ENCODE peak calls at places on chromosomes 11 and 22, in seven cellular contexts. One of them, this sample, is unnamed.
A peak's percentile ranks its signal among the peaks of the same experiment; 100 is the strongest.

GRCh38 chr22:37577957-37578356 is 1.9 kb downstream of the LGALS2 start:
- DNase-seq in GM23338: no peak
- DNase-seq in spleen: no peak
- DNase-seq in MM.1S: no peak
- DNase-seq in left ventricle myocardium inferior: no peak
- DNase-seq in CD8-positive, alpha-beta T cell: no peak
- DNase-seq in hepatocyte: no peak
- DNase-seq in this sample: no peak

GRCh38 chr11:117443269-117444186 is 115.9 kb downstream of the CEP164 start:
- DNase-seq in CD8-positive, alpha-beta T cell: no peak
- DNase-seq in spleen: peak; percentile 74
- DNase-seq in GM23338: peak; percentile 87
- DNase-seq in left ventricle myocardium inferior: peak; percentile 56
- DNase-seq in MM.1S: no peak
- DNase-seq in hepatocyte: peak; percentile 82
- DNase-seq in this sample: peak; percentile 27

GRCh38 chr11:79054636-79055035 is 386.2 kb downstream of the TENM4 start:
- DNase-seq in left ventricle myocardium inferior: no peak
- DNase-seq in GM23338: no peak
- DNase-seq in MM.1S: no peak
- DNase-seq in hepatocyte: no peak
- DNase-seq in CD8-positive, alpha-beta T cell: no peak
- DNase-seq in spleen: no peak
- DNase-seq in this sample: peak; percentile 30

GRCh38 chr11:15278129-15278528 is 163.4 kb downstream of the INSC start:
- DNase-seq in GM23338: no peak
- DNase-seq in left ventricle myocardium inferior: no peak
- DNase-seq in hepatocyte: peak; percentile 28
- DNase-seq in spleen: no peak
- DNase-seq in CD8-positive, alpha-beta T cell: no peak
- DNase-seq in MM.1S: no peak
- DNase-seq in this sample: no peak

GRCh38 chr11:122099345-122100045 is 16.5 kb downstream of the BLID start:
- DNase-seq in left ventricle myocardium inferior: no peak
- DNase-seq in hepatocyte: no peak
- DNase-seq in GM23338: no peak
- DNase-seq in CD8-positive, alpha-beta T cell: no peak
- DNase-seq in MM.1S: no peak
- DNase-seq in spleen: no peak
- DNase-seq in this sample: no peak

GRCh38 chr22:40294696-40295095 is 51.6 kb upstream of the ADSL start:
- DNase-seq in spleen: no peak
- DNase-seq in left ventricle myocardium inferior: no peak
- DNase-seq in GM23338: no peak
- DNase-seq in CD8-positive, alpha-beta T cell: no peak
- DNase-seq in MM.1S: no peak
- DNase-seq in hepatocyte: no peak
- DNase-seq in this sample: no peak

GRCh38 chr11:44207292-44207691 is 102.6 kb downstream of the ALX4 start:
- DNase-seq in GM23338: no peak
- DNase-seq in spleen: no peak
- DNase-seq in left ventricle myocardium inferior: no peak
- DNase-seq in hepatocyte: no peak
- DNase-seq in CD8-positive, alpha-beta T cell: no peak
- DNase-seq in MM.1S: no peak
- DNase-seq in this sample: no peak

GRCh38 chr22:49197986-49198704 is 629.5 kb downstream of the BRD1 start:
- DNase-seq in hepatocyte: no peak
- DNase-seq in MM.1S: no peak
- DNase-seq in CD8-positive, alpha-beta T cell: no peak
- DNase-seq in spleen: no peak
- DNase-seq in left ventricle myocardium inferior: no peak
- DNase-seq in GM23338: no peak
- DNase-seq in this sample: no peak

GRCh38 chr22:36374603-36375024 is 13.2 kb downstream of the MYH9 start:
- DNase-seq in left ventricle myocardium inferior: no peak
- DNase-seq in spleen: no peak
- DNase-seq in MM.1S: no peak
- DNase-seq in CD8-positive, alpha-beta T cell: no peak
- DNase-seq in GM23338: no peak
- DNase-seq in hepatocyte: no peak
- DNase-seq in this sample: peak; percentile 81

GRCh38 chr22:45878901-45879551 is 97.9 kb downstream of the WNT7B start:
- DNase-seq in GM23338: no peak
- DNase-seq in MM.1S: no peak
- DNase-seq in spleen: peak; percentile 50
- DNase-seq in left ventricle myocardium inferior: no peak
- DNase-seq in hepatocyte: no peak
- DNase-seq in CD8-positive, alpha-beta T cell: no peak
- DNase-seq in this sample: no peak

GRCh38 chr22:32132783-32133182 is 26.3 kb downstream of the C22orf42 start:
- DNase-seq in CD8-positive, alpha-beta T cell: no peak
- DNase-seq in hepatocyte: no peak
- DNase-seq in MM.1S: no peak
- DNase-seq in left ventricle myocardium inferior: no peak
- DNase-seq in GM23338: no peak
- DNase-seq in spleen: no peak
- DNase-seq in this sample: no peak

GRCh38 chr11:31817054-31817620 is 6.0 kb upstream of the PAX6 start:
- DNase-seq in spleen: peak; percentile 64
- DNase-seq in GM23338: peak; percentile 60
- DNase-seq in left ventricle myocardium inferior: no peak
- DNase-seq in CD8-positive, alpha-beta T cell: no peak
- DNase-seq in hepatocyte: no peak
- DNase-seq in MM.1S: no peak
- DNase-seq in this sample: no peak

GRCh38 chr22:16953206-16954059 is 54.6 kb downstream of the GAB4 start:
- DNase-seq in CD8-positive, alpha-beta T cell: no peak
- DNase-seq in GM23338: no peak
- DNase-seq in hepatocyte: no peak
- DNase-seq in MM.1S: no peak
- DNase-seq in spleen: no peak
- DNase-seq in left ventricle myocardium inferior: no peak
- DNase-seq in this sample: no peak

GRCh38 chr11:83713701-83714100 is 427.5 kb upstream of the CCDC90B start:
- DNase-seq in GM23338: no peak
- DNase-seq in left ventricle myocardium inferior: no peak
- DNase-seq in MM.1S: no peak
- DNase-seq in spleen: no peak
- DNase-seq in hepatocyte: peak; percentile 32
- DNase-seq in CD8-positive, alpha-beta T cell: no peak
- DNase-seq in this sample: no peak

DNA sequence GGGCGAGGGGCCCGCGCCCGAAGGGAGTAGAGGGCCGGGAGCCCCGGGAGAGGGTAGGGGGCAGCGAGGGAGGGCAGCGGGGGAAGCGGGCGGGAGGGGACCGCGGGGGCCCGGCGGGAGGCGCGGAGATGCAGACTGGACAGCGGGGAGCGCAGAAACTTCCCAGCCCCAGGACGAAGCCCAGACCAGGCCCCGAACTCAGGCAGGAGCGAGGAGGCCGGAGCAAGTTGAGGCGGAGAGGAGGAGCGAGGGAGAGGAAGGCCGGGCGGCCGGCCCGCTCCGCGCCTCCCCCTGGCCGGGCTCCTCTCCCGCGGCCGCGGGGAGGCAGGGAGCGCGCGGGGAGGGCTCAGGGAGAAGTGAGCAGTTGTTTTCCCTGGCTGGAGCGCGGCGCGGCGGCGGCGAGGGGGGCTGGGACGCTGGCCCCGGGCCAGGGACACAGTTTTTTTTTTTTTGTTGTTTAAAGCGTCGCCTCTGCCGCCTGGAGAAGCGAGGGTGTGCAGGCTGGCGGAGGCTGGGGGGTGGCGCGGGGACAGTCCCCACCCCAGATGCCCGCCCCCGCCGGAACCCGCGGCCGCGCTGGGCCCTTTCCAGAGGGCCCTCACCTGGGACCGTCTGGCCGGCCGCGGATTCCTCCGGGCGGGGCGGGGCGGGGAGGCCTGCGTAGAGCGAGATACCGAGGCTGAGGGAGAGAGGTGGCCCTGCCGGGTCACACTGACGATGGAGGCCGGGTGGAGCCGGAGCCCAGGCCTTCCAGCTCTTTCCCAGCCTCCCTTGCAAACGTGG is at the start of gene LTBP3:
- DNase-seq in hepatocyte: peak; percentile 89
- DNase-seq in GM23338: peak; percentile 80
- DNase-seq in CD8-positive, alpha-beta T cell: no peak
- DNase-seq in left ventricle myocardium inferior: peak; percentile 87
- DNase-seq in MM.1S: peak; percentile 42
- DNase-seq in spleen: peak; percentile 89
- DNase-seq in this sample: peak; percentile 65
- TF ChIP-seq CTCF in hepatocyte: no peak
- TF ChIP-seq CTCF in GM23338: no peak
- TF ChIP-seq CTCF in CD8-positive, alpha-beta T cell: no peak
- TF ChIP-seq CTCF in left ventricle myocardium inferior: peak; percentile 16
- TF ChIP-seq CTCF in MM.1S: no peak
- TF ChIP-seq CTCF in spleen: peak; percentile 8
- TF ChIP-seq CTCF in this sample: no peak

GRCh38 chr11:113655771-113656170 is 50.3 kb downstream of the TMPRSS5 start:
- DNase-seq in spleen: no peak
- DNase-seq in GM23338: no peak
- DNase-seq in left ventricle myocardium inferior: no peak
- DNase-seq in CD8-positive, alpha-beta T cell: no peak
- DNase-seq in hepatocyte: no peak
- DNase-seq in MM.1S: no peak
- DNase-seq in this sample: no peak
- H3K27ac ChIP-seq in spleen: no peak overlapping the region
- H3K27ac ChIP-seq in GM23338: no peak overlapping the region
- H3K27ac ChIP-seq in left ventricle myocardium inferior: no peak overlapping the region
- H3K27ac ChIP-seq in CD8-positive, alpha-beta T cell: no peak overlapping the region
- H3K27ac ChIP-seq in hepatocyte: no peak overlapping the region
- H3K27ac ChIP-seq in MM.1S: no peak overlapping the region
- H3K27ac ChIP-seq in this sample: no peak overlapping the region

DNA sequence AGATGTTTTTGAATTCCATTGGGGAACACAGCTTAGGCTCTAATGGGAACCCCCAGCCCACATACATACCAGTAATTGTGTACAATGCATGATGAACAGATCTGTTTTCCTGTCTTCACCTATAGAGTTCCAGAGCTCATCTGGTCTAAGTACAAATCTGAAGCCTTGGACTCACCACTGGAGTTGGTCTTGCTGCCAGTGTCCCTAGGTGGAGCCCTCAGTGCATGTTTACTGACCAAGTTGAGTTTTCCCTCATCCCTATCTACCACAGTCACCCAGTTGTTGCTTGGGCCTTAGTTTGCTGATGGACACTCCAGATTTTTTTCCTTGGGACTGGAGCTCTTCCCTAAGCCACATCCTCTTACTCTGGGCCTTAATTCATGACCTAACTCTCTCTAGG is 159.2 kb upstream of the DDI1 start:
- DNase-seq in CD8-positive, alpha-beta T cell: no peak
- DNase-seq in GM23338: no peak
- DNase-seq in hepatocyte: peak; percentile 13
- DNase-seq in MM.1S: no peak
- DNase-seq in spleen: no peak
- DNase-seq in left ventricle myocardium inferior: no peak
- DNase-seq in this sample: no peak
- TF ChIP-seq CTCF in CD8-positive, alpha-beta T cell: no peak
- TF ChIP-seq CTCF in GM23338: peak; percentile 36
- TF ChIP-seq CTCF in hepatocyte: peak; percentile 11
- TF ChIP-seq CTCF in MM.1S: peak; percentile 11
- TF ChIP-seq CTCF in spleen: no peak
- TF ChIP-seq CTCF in left ventricle myocardium inferior: no peak
- TF ChIP-seq CTCF in this sample: no peak

GRCh38 chr11:71482746-71483364 is 29.9 kb downstream of the NADSYN1 start:
- DNase-seq in MM.1S: no peak
- DNase-seq in spleen: peak; percentile 36
- DNase-seq in CD8-positive, alpha-beta T cell: no peak
- DNase-seq in GM23338: no peak
- DNase-seq in left ventricle myocardium inferior: no peak
- DNase-seq in hepatocyte: no peak
- DNase-seq in this sample: no peak

GRCh38 chr11:71482216-71482615 is 29.2 kb downstream of the NADSYN1 start:
- DNase-seq in GM23338: no peak
- DNase-seq in left ventricle myocardium inferior: no peak
- DNase-seq in hepatocyte: no peak
- DNase-seq in CD8-positive, alpha-beta T cell: no peak
- DNase-seq in MM.1S: no peak
- DNase-seq in spleen: peak; percentile 51
- DNase-seq in this sample: no peak

GRCh38 chr11:71483689-71484088 is 30.7 kb downstream of the NADSYN1 start:
- DNase-seq in GM23338: no peak
- DNase-seq in spleen: no peak
- DNase-seq in MM.1S: no peak
- DNase-seq in left ventricle myocardium inferior: no peak
- DNase-seq in hepatocyte: no peak
- DNase-seq in CD8-positive, alpha-beta T cell: no peak
- DNase-seq in this sample: no peak

GRCh38 chr11:71478216-71478840 is 25.3 kb downstream of the NADSYN1 start:
- DNase-seq in spleen: peak; percentile 68
- DNase-seq in MM.1S: no peak
- DNase-seq in GM23338: no peak
- DNase-seq in left ventricle myocardium inferior: no peak
- DNase-seq in hepatocyte: no peak
- DNase-seq in CD8-positive, alpha-beta T cell: no peak
- DNase-seq in this sample: no peak

DNA sequence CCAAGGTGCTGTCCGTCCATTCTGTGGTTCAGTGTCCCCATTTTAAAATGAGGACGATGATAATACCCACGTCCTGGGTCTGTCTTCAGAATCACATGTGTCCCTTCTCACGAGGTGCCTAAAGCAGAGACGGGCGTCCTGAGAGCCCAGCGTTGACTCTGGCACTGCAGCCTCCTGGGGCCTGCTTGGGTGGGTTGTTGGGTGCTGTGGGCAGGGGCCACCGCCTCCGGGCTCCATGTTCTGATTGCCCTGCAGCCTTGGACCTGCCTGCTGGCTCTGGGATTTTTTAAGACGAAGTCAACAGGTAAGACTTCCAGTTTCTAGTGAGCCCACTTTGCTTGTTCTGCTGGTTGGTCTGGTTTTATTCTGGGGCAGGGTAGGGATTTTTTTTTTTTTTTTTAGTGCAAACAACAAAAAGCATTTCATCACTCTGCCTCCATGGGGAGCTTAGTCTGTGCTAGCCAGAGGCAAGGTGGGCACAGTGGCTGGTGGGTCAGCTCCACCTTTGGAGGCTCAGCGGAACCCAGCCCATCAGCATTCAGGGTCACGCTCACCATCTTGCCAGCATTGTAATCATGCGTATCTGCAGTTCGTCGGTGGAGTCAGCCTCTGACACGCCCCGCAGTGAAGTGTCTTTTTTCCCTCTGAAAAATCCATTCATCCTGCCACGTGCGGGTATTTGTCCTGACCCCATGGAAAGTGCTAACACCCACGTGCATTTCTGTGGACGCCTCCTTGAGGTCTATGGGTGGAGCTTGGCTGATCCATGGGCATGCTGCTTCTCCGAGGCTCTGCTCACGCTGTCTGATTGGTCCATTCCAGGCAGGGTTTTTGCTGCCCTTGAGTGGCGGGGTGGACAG is 28.3 kb downstream of the NADSYN1 start:
- DNase-seq in CD8-positive, alpha-beta T cell: no peak
- DNase-seq in GM23338: no peak
- DNase-seq in MM.1S: no peak
- DNase-seq in left ventricle myocardium inferior: no peak
- DNase-seq in spleen: peak; percentile 52
- DNase-seq in hepatocyte: no peak
- DNase-seq in this sample: no peak
- H3K27ac ChIP-seq in CD8-positive, alpha-beta T cell: no peak overlapping the region
- H3K27ac ChIP-seq in GM23338: no peak overlapping the region
- H3K27ac ChIP-seq in MM.1S: no peak overlapping the region
- H3K27ac ChIP-seq in left ventricle myocardium inferior: no peak overlapping the region
- H3K27ac ChIP-seq in spleen: no peak overlapping the region
- H3K27ac ChIP-seq in hepatocyte: no peak overlapping the region
- H3K27ac ChIP-seq in this sample: no peak overlapping the region

GRCh38 chr11:7019500-7020182 is 505 bp downstream of the ZNF214 start:
- DNase-seq in spleen: no peak
- DNase-seq in CD8-positive, alpha-beta T cell: no peak
- DNase-seq in left ventricle myocardium inferior: peak; percentile 25
- DNase-seq in MM.1S: no peak
- DNase-seq in GM23338: peak; percentile 60
- DNase-seq in hepatocyte: peak; percentile 55
- DNase-seq in this sample: peak; percentile 37
- TF ChIP-seq CTCF in spleen: no peak
- TF ChIP-seq CTCF in CD8-positive, alpha-beta T cell: no peak
- TF ChIP-seq CTCF in left ventricle myocardium inferior: no peak
- TF ChIP-seq CTCF in MM.1S: no peak
- TF ChIP-seq CTCF in GM23338: no peak
- TF ChIP-seq CTCF in hepatocyte: no peak
- TF ChIP-seq CTCF in this sample: no peak

This sample was measured in RWPE1.